ENCODE peak calls at places on chromosomes 6 and 20, in five cellular contexts. G is mucosa of descending colon, L is K562, X is GM13977, J is right lobe of liver. R is an unnamed sample.

GRCh38 chr6:116430860-116431259 is 30.3 kb upstream of the CALHM6 start:
- DNase-seq in G (no peak), J (no peak), L (no peak), X (no peak), R (no peak)

GRCh38 chr6:43858161-43859153 is 88.4 kb downstream of the VEGFA start:
- DNase-seq in G (no peak), L (no peak), J (no peak), X (no peak), R (no peak)

GRCh38 chr6:105601541-105602174 is 198.8 kb upstream of the PREP start:
- DNase-seq in G (peak; percentile 54), J (no peak), X (peak; percentile 55), L (peak; percentile 14), R (peak; percentile 61)

GRCh38 chr6:163263196-163263595 is 151.3 kb upstream of the QKI start:
- DNase-seq in L (no peak), X (no peak), J (no peak), G (no peak), R (no peak)

GRCh38 chr6:159131709-159132108 is 37.5 kb upstream of the FNDC1 start:
- DNase-seq in G (no peak), X (no peak), J (no peak), L (no peak), R (no peak)

GRCh38 chr20:25233016-25233772 is 14.7 kb upstream of the PYGB start:
- DNase-seq in G (peak; percentile 91), X (no peak), L (no peak), J (peak; percentile 86), R (no peak)

GRCh38 chr6:126016591-126016990 is 30.3 kb downstream of the TRMT11 start:
- DNase-seq in J (no peak), X (no peak), L (no peak), G (no peak), R (no peak)

GRCh38 chr20:13283869-13284268 is 62.8 kb downstream of the ISM1 start:
- DNase-seq in X (no peak), G (no peak), L (no peak), J (no peak), R (no peak)

GRCh38 chr6:166465671-166466087 is 82.9 kb upstream of the MPC1 start:
- DNase-seq in L (peak; percentile 58), G (peak; percentile 32), J (no peak), X (no peak), R (no peak)

GRCh38 chr6:11271637-11272036 is 39.2 kb upstream of the NEDD9 start:
- DNase-seq in J (no peak), G (no peak), L (no peak), X (no peak), R (no peak)

GRCh38 chr6:150247803-150248202 is 105.0 kb downstream of the PPP1R14C start:
- DNase-seq in J (no peak), X (no peak), G (no peak), L (no peak), R (no peak)

GRCh38 chr6:108117427-108118358 is 43.2 kb upstream of the OSTM1 start:
- DNase-seq in J (peak; percentile 64), G (peak; percentile 40), L (no peak), X (peak; percentile 73), R (peak; percentile 83)

GRCh38 chr6:37785688-37786270 is 33.7 kb upstream of the ZFAND3 start:
- DNase-seq in G (no peak), L (no peak), J (no peak), X (no peak), R (no peak)

GRCh38 chr6:164612731-164613130 is 696.7 kb downstream of the C6orf118 start:
- DNase-seq in X (no peak), J (no peak), G (no peak), L (no peak), R (no peak)

GRCh38 chr6:156933201-156934053 is 156.2 kb downstream of the ARID1B start:
- DNase-seq in X (no peak), J (peak; percentile 89), G (peak; percentile 85), L (no peak), R (no peak)
- TF ChIP-seq CTCF in X (no peak), J (peak; percentile 11), G (no peak), L (no peak), R (no peak)

DNA sequence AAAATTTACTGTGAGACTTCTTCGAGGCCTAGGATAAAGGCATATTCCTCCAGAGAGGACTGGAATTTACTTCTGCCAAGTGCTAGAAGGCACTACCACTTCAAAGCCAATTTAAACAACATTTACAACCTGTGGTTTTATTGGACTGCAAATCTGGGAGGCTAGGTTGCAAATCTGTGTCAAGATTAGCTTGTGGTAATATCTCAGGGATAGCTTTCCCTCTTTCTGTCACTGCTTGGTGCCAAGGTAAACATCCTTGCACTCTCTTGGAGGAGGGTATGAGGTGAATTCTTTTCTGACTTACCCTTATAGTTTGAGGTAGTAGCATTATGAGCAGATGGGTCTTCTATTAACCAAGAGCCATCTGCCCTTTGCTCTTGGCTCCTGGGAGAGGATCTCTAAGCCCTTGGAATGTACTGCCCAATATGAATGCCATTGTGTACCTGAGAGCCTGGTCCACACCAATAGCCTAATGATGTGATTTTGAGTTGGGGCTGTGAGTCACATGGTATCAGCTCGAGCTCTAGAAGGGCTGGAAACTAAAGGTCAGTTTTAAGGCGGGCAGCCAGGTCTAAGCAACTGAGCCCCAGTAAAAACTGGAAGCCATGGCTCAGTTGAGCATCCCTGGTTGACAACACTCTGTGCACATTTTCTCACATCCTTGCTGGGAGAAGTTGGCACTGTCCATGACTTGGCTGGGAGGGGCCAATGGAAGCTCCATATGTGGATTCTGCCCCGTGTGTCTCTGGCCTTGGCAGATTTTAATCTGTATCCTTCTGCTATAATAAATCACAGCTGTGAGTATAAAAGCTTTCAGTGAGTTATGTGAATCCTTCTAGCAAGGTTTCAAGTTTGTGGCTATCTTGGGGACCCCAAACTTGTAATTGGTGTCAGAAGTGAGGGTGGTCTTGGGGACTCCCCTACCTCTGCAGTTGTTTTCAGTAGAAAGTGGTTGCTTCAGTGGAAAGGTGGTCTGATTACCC is 188.1 kb downstream of the UBE3D start:
- DNase-seq in L (no peak), J (no peak), G (peak; percentile 14), X (no peak), R (no peak)
- TF ChIP-seq CTCF in L (no peak), J (no peak), G (no peak), X (no peak), R (no peak)

DNA sequence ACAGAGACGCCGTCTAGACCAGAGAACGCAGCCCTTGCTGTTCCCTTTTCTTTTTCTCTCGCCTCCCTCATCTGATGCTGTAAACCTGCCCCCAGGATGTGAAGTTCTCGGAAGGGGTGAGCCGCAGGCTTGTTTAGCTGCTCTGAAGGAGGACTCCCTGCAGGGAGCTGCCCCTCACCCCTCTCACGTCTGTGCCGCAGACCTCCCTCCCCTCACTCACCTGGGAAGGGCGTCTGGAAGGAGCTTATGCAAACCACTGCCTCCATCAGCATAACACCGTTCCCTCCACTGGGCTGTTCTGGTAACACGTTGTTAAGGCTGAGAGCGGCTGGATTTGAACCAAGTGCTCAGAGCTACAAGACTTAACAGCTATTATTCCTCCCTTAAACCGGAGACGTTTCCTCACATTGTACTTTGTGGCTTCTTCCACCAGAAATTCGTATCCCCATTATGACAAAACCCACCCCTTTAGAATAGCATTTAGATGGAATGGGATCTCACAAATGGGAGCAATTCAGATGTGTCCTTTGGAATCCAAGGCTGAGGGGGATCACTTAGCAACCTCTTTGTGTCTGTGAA is 99.8 kb downstream of the SMOC2 start:
- DNase-seq in J (no peak), G (no peak), L (no peak), X (no peak), R (no peak)
- TF ChIP-seq CTCF in J (no peak), G (no peak), L (no peak), X (no peak), R (no peak)

DNA sequence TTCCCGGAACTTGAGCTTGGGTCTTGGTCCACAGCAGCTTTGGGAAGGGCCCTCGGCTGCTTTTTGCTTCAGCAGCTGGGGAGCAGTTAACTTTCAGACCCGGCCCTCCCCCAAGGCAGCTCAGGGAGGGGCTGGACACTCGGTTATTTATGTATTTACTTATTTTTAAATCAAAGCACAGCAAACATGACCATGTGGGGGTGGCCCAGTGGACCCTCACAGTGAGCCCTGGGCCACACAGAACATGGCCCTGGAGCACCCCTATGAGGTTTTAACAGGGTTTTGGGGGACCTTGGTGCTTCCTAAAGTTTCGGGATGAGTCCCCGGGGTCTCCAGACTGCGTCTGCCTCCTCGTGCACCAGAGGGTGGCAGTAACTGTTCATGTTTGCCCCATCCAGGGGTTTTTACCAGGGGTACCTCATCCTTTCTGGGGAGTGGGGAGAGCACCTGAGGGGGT is 26.6 kb upstream of the NPBWR2 start:
- DNase-seq in J (peak; percentile 21), L (no peak), X (no peak), G (no peak), R (no peak)
- TF ChIP-seq CTCF in J (peak; percentile 12), L (peak; percentile 29), X (peak; percentile 40), G (no peak), R (no peak)

R was measured in GM20000.